ENCODE peak calls at places on chromosomes 3 and 15, in nine cellular contexts. S is skeletal muscle cell; U is activated CD4-positive, CD25-positive, alpha-beta regulatory T cell; L is T1000; P is GM19239; N is tibial nerve; J is RCC 7860; H is Right ventricle myocardium superior; Q is astrocyte of the spinal cord. I is an unnamed sample.

GRCh38 chr15:88385078-88385700 is 82.0 kb downstream of the MRPL46 start:
- DNase-seq in S (no peak), U (no peak), L (no peak), P (no peak), N (no peak), J (peak; percentile 95), H (no peak), Q (peak; percentile 12), I (no peak)

GRCh38 chr3:19866751-19867347 is 67.2 kb downstream of the EFHB start:
- DNase-seq in S (peak; percentile 18), U (no peak), L (peak; percentile 24), P (no peak), N (no peak), J (peak; percentile 8), H (no peak), Q (peak; percentile 71), I (peak; percentile 17)

GRCh38 chr15:70133296-70133695 is 35.6 kb upstream of the TLE3 start:
- DNase-seq in S (no peak), U (no peak), L (no peak), P (no peak), N (no peak), J (no peak), H (no peak), Q (no peak), I (no peak)

GRCh38 chr3:49966233-49966942 is 26.4 kb downstream of the RBM6 start:
- DNase-seq in S (no peak), U (no peak), L (no peak), P (no peak), N (no peak), J (peak; percentile 20), H (no peak), Q (no peak), I (no peak)

GRCh38 chr15:38374477-38374876 is 79.5 kb upstream of the FAM98B start:
- DNase-seq in S (no peak), U (no peak), L (no peak), P (no peak), N (no peak), J (no peak), H (no peak), Q (no peak), I (no peak)

GRCh38 chr15:46848704-46849103 is 868.6 kb upstream of the SEMA6D start:
- DNase-seq in S (peak; percentile 16), U (no peak), L (peak; percentile 79), P (no peak), N (no peak), J (peak; percentile 20), H (no peak), Q (peak; percentile 71), I (peak; percentile 17)

GRCh38 chr15:96346409-96346808 is 15.9 kb downstream of the NR2F2 start:
- DNase-seq in S (no peak), U (no peak), L (no peak), P (no peak), N (no peak), J (no peak), H (no peak), Q (peak; percentile 34), I (no peak)

GRCh38 chr15:55661431-55661830 is 73.3 kb upstream of the PYGO1 start:
- DNase-seq in S (no peak), U (no peak), L (no peak), P (no peak), N (no peak), J (no peak), H (no peak), Q (peak; percentile 64), I (no peak)

GRCh38 chr3:10373686-10374261 is 52.9 kb upstream of the SEC13 start:
- DNase-seq in S (no peak), U (no peak), L (no peak), P (no peak), N (no peak), J (peak; percentile 34), H (no peak), Q (peak; percentile 55), I (no peak)

GRCh38 chr3:9563851-9564250 is 10.2 kb upstream of the LHFPL4 start:
- DNase-seq in S (no peak), U (no peak), L (no peak), P (no peak), N (no peak), J (no peak), H (no peak), Q (no peak), I (no peak)

GRCh38 chr15:44537728-44538240 is 837 bp downstream of the EIF3J start:
- DNase-seq in S (no peak), U (no peak), L (no peak), P (peak; percentile 9), N (no peak), J (peak; percentile 39), H (no peak), Q (peak; percentile 54), I (no peak)

GRCh38 chr3:132199451-132199850 is 117.8 kb upstream of the ACP3 start:
- DNase-seq in S (no peak), U (no peak), L (no peak), P (no peak), N (no peak), J (no peak), H (no peak), Q (no peak), I (no peak)

GRCh38 chr3:149085828-149086231 is 503 bp downstream of the HLTF start:
- DNase-seq in S (no peak), U (no peak), L (no peak), P (no peak), N (no peak), J (no peak), H (no peak), Q (peak; percentile 53), I (no peak)

GRCh38 chr3:99248130-99248529 is 346.6 kb upstream of the DCBLD2 start:
- DNase-seq in S (no peak), U (no peak), L (no peak), P (no peak), N (no peak), J (no peak), H (no peak), Q (peak; percentile 37), I (no peak)

GRCh38 chr15:91559066-91559465 is 294.4 kb upstream of the SLCO3A1 start:
- DNase-seq in S (no peak), U (no peak), L (no peak), P (no peak), N (no peak), J (no peak), H (no peak), Q (no peak), I (no peak)

GRCh38 chr3:127849368-127849767 is 27.1 kb upstream of the MGLL start:
- DNase-seq in S (no peak), U (no peak), L (no peak), P (no peak), N (no peak), J (no peak), H (no peak), Q (no peak), I (no peak)

GRCh38 chr15:64070965-64071851 is 22.4 kb downstream of the CIAO2A start:
- DNase-seq in S (peak; percentile 51), U (no peak), L (no peak), P (no peak), N (peak; percentile 33), J (peak; percentile 78), H (no peak), Q (peak; percentile 58), I (peak; percentile 38)